ENCODE peak calls at places on chromosomes 2 and 18, in four cellular contexts. L, Y, W and K are unnamed samples.

GRCh38 chr2:85769236-85769986 is 15.6 kb downstream of the ATOH8 start:
- DNase-seq in L (peak), Y (peak), W (no peak), K (peak)

GRCh38 chr2:163246111-163246510 is 407.5 kb upstream of the KCNH7 start:
- DNase-seq in L (no peak), Y (no peak), W (no peak), K (no peak)

GRCh38 chr2:176001281-176001902 is 675 bp downstream of the LNPK start:
- DNase-seq in L (peak), Y (peak), W (peak), K (peak)

GRCh38 chr2:215529271-215529670 is 93.4 kb upstream of the FN1 start:
- DNase-seq in L (no peak), Y (no peak), W (no peak), K (no peak)

GRCh38 chr18:65235966-65236634 is 514.7 kb upstream of the CDH7 start:
- DNase-seq in L (no peak), Y (peak), W (no peak), K (no peak)

GRCh38 chr2:232466221-232466620 is 10.3 kb downstream of the ALPI start:
- DNase-seq in L (no peak), Y (no peak), W (no peak), K (no peak)

GRCh38 chr18:24488824-24489493 is 28.5 kb downstream of the HRH4 start:
- DNase-seq in L (peak), Y (peak), W (peak), K (no peak)

GRCh38 chr18:2857491-2858063 is 10.8 kb downstream of the EMILIN2 start:
- DNase-seq in L (no peak), Y (no peak), W (no peak), K (no peak)

GRCh38 chr18:59779979-59780378 is 82.8 kb upstream of the CCBE1 start:
- DNase-seq in L (no peak), Y (no peak), W (no peak), K (no peak)

GRCh38 chr2:121356058-121356640 is 71.1 kb upstream of the TFCP2L1 start:
- DNase-seq in L (peak), Y (peak), W (no peak), K (peak)

GRCh38 chr2:33788044-33788443 is 188.9 kb upstream of the FAM98A start:
- DNase-seq in L (no peak), Y (no peak), W (no peak), K (no peak)

GRCh38 chr18:68583685-68584084 is 131.2 kb downstream of the TMX3 start:
- DNase-seq in L (no peak), Y (peak), W (no peak), K (no peak)

GRCh38 chr2:64517511-64517884 is 6.6 kb upstream of the AFTPH start:
- DNase-seq in L (no peak), Y (no peak), W (no peak), K (no peak)

GRCh38 chr2:73105511-73105971 is 7.2 kb downstream of the RAB11FIP5 start:
- DNase-seq in L (no peak), Y (no peak), W (no peak), K (no peak)

GRCh38 chr18:76167440-76167839 is 327.6 kb downstream of the ZNF516 start:
- DNase-seq in L (no peak), Y (no peak), W (no peak), K (no peak)

GRCh38 chr2:101300164-101300563 is 8.3 kb downstream of the RNF149 start:
- DNase-seq in L (no peak), Y (no peak), W (no peak), K (no peak)

GRCh38 chr2:210190345-210190744 is 19.1 kb upstream of the KANSL1L start:
- DNase-seq in L (no peak), Y (no peak), W (no peak), K (no peak)
- TF ChIP-seq USF1 in L (no peak), Y (no peak), W (no peak), K (no peak)

GRCh38 chr2:42969231-42970150 is 177.1 kb upstream of the HAAO start:
- DNase-seq in L (no peak), Y (no peak), W (no peak), K (no peak)

GRCh38 chr2:42971947-42972736 is 179.8 kb upstream of the HAAO start:
- DNase-seq in L (no peak), Y (no peak), W (peak), K (no peak)

GRCh38 chr2:42971381-42971780 is 179.0 kb upstream of the HAAO start:
- DNase-seq in L (no peak), Y (no peak), W (no peak), K (no peak)

GRCh38 chr2:42967959-42968674 is 175.7 kb upstream of the HAAO start:
- DNase-seq in L (peak), Y (peak), W (no peak), K (no peak)

DNA sequence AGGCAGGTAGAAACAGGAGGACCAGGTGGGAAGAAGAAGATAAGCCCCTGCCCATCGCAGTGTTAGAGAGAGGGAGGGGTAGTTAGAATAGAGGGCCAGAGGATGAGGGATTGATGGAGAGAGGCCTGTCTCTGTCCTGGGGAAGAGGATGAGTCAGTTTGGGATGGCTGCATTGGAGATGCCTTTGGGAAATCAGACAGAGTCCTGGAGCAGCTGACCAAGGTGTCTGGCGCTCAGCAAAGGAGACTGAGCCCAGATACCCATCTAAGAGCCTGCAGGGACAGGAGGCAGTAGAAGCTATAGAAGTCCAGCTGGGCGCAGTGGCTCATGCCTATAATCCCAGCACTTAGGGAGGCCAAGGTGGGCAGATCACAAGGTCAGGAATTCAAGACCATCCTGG is 177.8 kb upstream of the HAAO start:
- DNase-seq in L (no peak), Y (no peak), W (no peak), K (no peak)
- TF ChIP-seq USF1 in L (no peak), Y (no peak), W (no peak), K (no peak)

GRCh38 chr2:152019732-152020131 is 79.1 kb downstream of the CACNB4 start:
- DNase-seq in L (no peak), Y (no peak), W (no peak), K (no peak)

GRCh38 chr2:152012697-152013096 is 86.1 kb downstream of the CACNB4 start:
- DNase-seq in L (no peak), Y (no peak), W (no peak), K (no peak)

GRCh38 chr2:152011724-152012123 is 87.1 kb downstream of the CACNB4 start:
- DNase-seq in L (no peak), Y (no peak), W (no peak), K (no peak)

GRCh38 chr2:152016175-152017120 is 82.4 kb downstream of the CACNB4 start:
- DNase-seq in L (no peak), Y (no peak), W (no peak), K (no peak)
- TF ChIP-seq USF1 in L (no peak), Y (no peak), W (no peak), K (no peak)

GRCh38 chr2:234446404-234447076 is 50.3 kb downstream of the ARL4C start:
- DNase-seq in L (no peak), Y (no peak), W (peak), K (no peak)
- TF ChIP-seq USF1 in L (no peak), Y (no peak), W (no peak), K (no peak)

GRCh38 chr2:105545731-105546622 is 147.1 kb upstream of the FHL2 start:
- DNase-seq in L (peak), Y (peak), W (no peak), K (peak)
- TF ChIP-seq USF1 in L (no peak), Y (no peak), W (no peak), K (no peak)

GRCh38 chr2:167504695-167505094 is 616.4 kb downstream of the XIRP2 start:
- DNase-seq in L (no peak), Y (no peak), W (no peak), K (no peak)
- TF ChIP-seq USF1 in L (no peak), Y (no peak), W (no peak), K (no peak)

GRCh38 chr18:5461056-5461455 is 82.7 kb downstream of the EPB41L3 start:
- DNase-seq in L (no peak), Y (no peak), W (no peak), K (no peak)

GRCh38 chr18:5457467-5457957 is 86.3 kb downstream of the EPB41L3 start:
- DNase-seq in L (no peak), Y (no peak), W (no peak), K (no peak)

GRCh38 chr18:5455644-5456043 is 88.2 kb downstream of the EPB41L3 start:
- DNase-seq in L (no peak), Y (no peak), W (no peak), K (no peak)

GRCh38 chr18:5452943-5453342 is 90.9 kb downstream of the EPB41L3 start:
- DNase-seq in L (no peak), Y (no peak), W (no peak), K (no peak)

GRCh38 chr18:5456577-5457466 is 87.0 kb downstream of the EPB41L3 start:
- DNase-seq in L (no peak), Y (peak), W (no peak), K (peak)
- TF ChIP-seq USF1 in L (no peak), Y (no peak), W (no peak), K (no peak)

GRCh38 chr2:16205631-16206030 is 265.3 kb downstream of the MYCN start:
- DNase-seq in L (no peak), Y (no peak), W (no peak), K (no peak)
- TF ChIP-seq USF1 in L (no peak), Y (no peak), W (no peak), K (no peak)

GRCh38 chr2:66390811-66391210 is 44.1 kb upstream of the MEIS1 start:
- DNase-seq in L (no peak), Y (no peak), W (no peak), K (no peak)

GRCh38 chr2:66387374-66387773 is 47.6 kb upstream of the MEIS1 start:
- DNase-seq in L (no peak), Y (no peak), W (no peak), K (no peak)

GRCh38 chr2:66390152-66390551 is 44.8 kb upstream of the MEIS1 start:
- DNase-seq in L (no peak), Y (no peak), W (no peak), K (no peak)

DNA sequence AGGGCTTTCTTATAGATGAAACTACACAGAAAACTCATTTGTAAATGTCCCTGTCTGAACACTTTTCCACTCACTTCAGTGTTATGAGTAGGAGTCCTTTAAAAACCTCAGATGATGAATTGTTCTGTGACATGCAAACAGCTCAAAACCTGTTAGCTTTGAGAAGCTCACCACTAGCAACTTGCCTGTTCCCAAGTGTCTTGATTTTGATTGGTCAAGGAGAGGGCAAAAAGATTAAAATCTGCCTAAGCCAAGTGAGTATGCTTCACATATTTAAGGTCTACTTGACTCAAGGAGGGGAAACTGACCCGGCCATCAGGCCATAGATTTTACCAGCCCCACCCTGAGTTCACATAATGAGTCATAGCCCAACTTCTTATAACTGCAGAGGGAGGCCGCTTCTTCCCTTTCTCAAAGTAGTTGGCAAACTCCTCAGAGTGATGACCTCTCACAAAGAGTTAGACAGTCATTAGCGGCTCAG is 45.2 kb upstream of the MEIS1 start:
- DNase-seq in L (peak), Y (no peak), W (no peak), K (no peak)
- TF ChIP-seq USF1 in L (no peak), Y (no peak), W (no peak), K (no peak)

DNA sequence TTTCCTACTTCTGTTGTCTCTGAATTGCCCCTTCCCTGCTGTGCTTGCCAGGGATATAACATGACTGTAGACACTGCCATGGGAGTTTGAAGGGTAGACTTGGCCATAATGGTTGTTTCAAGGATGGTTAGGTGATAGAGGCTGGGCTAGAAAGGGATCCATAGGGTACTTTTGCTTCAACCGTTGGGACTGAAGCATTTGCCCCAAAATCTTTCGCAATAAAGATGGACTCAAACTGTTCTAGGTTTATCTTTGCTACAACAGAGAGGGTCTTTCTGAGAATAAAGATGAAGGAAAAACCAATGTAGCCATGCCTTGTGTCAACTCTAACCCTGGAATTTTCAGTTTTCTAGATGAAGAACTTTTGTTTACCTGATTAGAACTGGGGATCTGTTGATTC is 27.2 kb downstream of the MSGN1 start:
- DNase-seq in L (no peak), Y (no peak), W (no peak), K (no peak)
- TF ChIP-seq USF1 in L (no peak), Y (no peak), W (no peak), K (no peak)